ENCODE peak calls at places on chromosomes 4 and X, in four cellular contexts. D is H1; F is GF-D8; P is activated naive CD8-positive, alpha-beta T cell treated with anti-CD3 and anti-CD28 coated beads for 36 hours. G is an unnamed sample.

GRCh38 chr4:86496094-86497060 is 97.7 kb upstream of the PTPN13 start:
- DNase-seq in D (no peak), P (peak; percentile 6), F (no peak), G (no peak)

GRCh38 chrX:40176979-40177430 is 79.2 kb upstream of the BCOR start:
- DNase-seq in D (peak; percentile 44), P (no peak), F (no peak), G (no peak)

GRCh38 chr4:133152801-133153526 is 3.9 kb downstream of the PCDH10 start:
- DNase-seq in F (no peak), P (no peak), D (peak; percentile 40), G (no peak)

GRCh38 chrX:94058728-94059382 is 384.8 kb downstream of the FAM133A start:
- DNase-seq in P (no peak), D (no peak), F (no peak), G (no peak)

GRCh38 chrX:9610774-9611392 is 146.0 kb downstream of the TBL1X start:
- DNase-seq in P (no peak), F (no peak), D (no peak), G (no peak)

GRCh38 chr4:140020457-140021361 is 133.3 kb downstream of the MAML3 start:
- DNase-seq in D (no peak), P (no peak), F (no peak), G (no peak)

GRCh38 chr4:151604238-151604637 is 156.6 kb downstream of the GATB start:
- DNase-seq in D (no peak), P (no peak), F (no peak), G (no peak)

GRCh38 chr4:67933038-67933437 is 30.3 kb downstream of the TMPRSS11A start:
- DNase-seq in D (no peak), F (no peak), P (no peak), G (no peak)

GRCh38 chr4:17817027-17817426 is 6.2 kb downstream of the NCAPG start:
- DNase-seq in F (peak; percentile 47), D (no peak), P (no peak), G (no peak)

GRCh38 chr4:123741906-123742305 is 345.3 kb downstream of the SPRY1 start:
- DNase-seq in D (no peak), P (no peak), F (no peak), G (no peak)

GRCh38 chrX:55006827-55007621 is 6.9 kb downstream of the APEX2 start:
- DNase-seq in F (no peak), D (no peak), P (no peak), G (no peak)

GRCh38 chrX:113512700-113513395 is 672.2 kb upstream of the AMOT start:
- DNase-seq in P (no peak), D (no peak), F (no peak), G (no peak)

GRCh38 chr4:182143086-182143821 is 99.9 kb upstream of the TENM3 start:
- DNase-seq in D (no peak), P (no peak), F (no peak), G (no peak)

GRCh38 chrX:31333181-31333831 is 261.5 kb upstream of the FTHL17 start:
- DNase-seq in P (no peak), D (no peak), F (no peak), G (no peak)

GRCh38 chr4:67020079-67020807 is 525.1 kb downstream of the CENPC start:
- DNase-seq in P (no peak), D (no peak), F (no peak), G (no peak)

GRCh38 chr4:92497141-92497540 is 193.4 kb downstream of the GRID2 start:
- DNase-seq in P (no peak), F (no peak), D (no peak), G (no peak)

GRCh38 chr4:11428701-11429571 is at the start of gene HS3ST1:
- DNase-seq in D (peak; percentile 89), F (no peak), P (peak; percentile 58), G (peak; percentile 53)

GRCh38 chr4:105990933-105991332 is 95.7 kb downstream of the NPNT start:
- DNase-seq in F (no peak), P (no peak), D (no peak), G (no peak)

GRCh38 chr4:2637956-2638552 is 101.6 kb downstream of the FAM193A start:
- DNase-seq in D (no peak), P (no peak), F (no peak), G (no peak)

GRCh38 chrX:111445485-111445884 is 33.5 kb upstream of the DCX start:
- DNase-seq in P (no peak), F (no peak), D (no peak), G (peak; percentile 0)

GRCh38 chr4:17814140-17814539 is 3.4 kb downstream of the NCAPG start:
- DNase-seq in P (no peak), F (peak; percentile 3), D (no peak), G (no peak)

GRCh38 chrX:53155512-53156206 is 61.7 kb downstream of the KANTR start:
- DNase-seq in D (no peak), F (no peak), P (no peak), G (no peak)

GRCh38 chrX:129472116-129472515 is 51.2 kb downstream of the SMARCA1 start:
- DNase-seq in F (no peak), D (no peak), P (no peak), G (no peak)

GRCh38 chrX:150507251-150507856 is 61.1 kb upstream of the MTM1 start:
- DNase-seq in F (no peak), P (no peak), D (peak; percentile 51), G (no peak)

GRCh38 chr4:163911891-163912290 is 417.4 kb downstream of the TMA16 start:
- DNase-seq in D (no peak), P (no peak), F (no peak), G (no peak)

GRCh38 chr4:133186210-133186609 is 37.1 kb downstream of the PCDH10 start:
- DNase-seq in F (no peak), D (no peak), P (no peak), G (no peak)

GRCh38 chr4:103904126-103904525 is 184.3 kb upstream of the TACR3 start:
- DNase-seq in P (no peak), F (no peak), D (no peak), G (no peak)

GRCh38 chr4:117545042-117545441 is 459.7 kb upstream of the TRAM1L1 start:
- DNase-seq in P (no peak), D (no peak), F (no peak), G (no peak)

GRCh38 chr4:91116861-91117260 is 989.7 kb downstream of the CCSER1 start:
- DNase-seq in F (no peak), D (no peak), P (no peak), G (no peak)

GRCh38 chrX:95945528-95945927 is 739.1 kb upstream of the DIAPH2 start:
- DNase-seq in F (no peak), P (no peak), D (no peak), G (no peak)

GRCh38 chrX:41889317-41890025 is 33.9 kb downstream of the CASK start:
- DNase-seq in P (no peak), D (no peak), F (no peak), G (no peak)

GRCh38 chr4:47930971-47931804 is 16.8 kb upstream of the NFXL1 start:
- DNase-seq in P (no peak), D (no peak), F (no peak), G (no peak)

GRCh38 chrX:44882635-44883034 is 9.6 kb downstream of the KDM6A start:
- DNase-seq in D (no peak), P (no peak), F (no peak), G (no peak)